ENCODE peak calls at places on chromosomes 12 and 14, in six cellular contexts. U is fibroblast of lung, B is brain microvascular endothelial cell, J is suprapubic skin, K is testis, E is Panc1. D is an unnamed sample.

GRCh38 chr12:131620946-131621681 is 89.8 kb upstream of the SFSWAP start:
- DNase-seq in K (peak; percentile 82), E (no peak), U (no peak), J (no peak), B (no peak), D (no peak)

GRCh38 chr14:34888186-34888585 is 13.0 kb upstream of the BAZ1A start:
- DNase-seq in K (no peak), B (no peak), E (no peak), J (no peak), U (no peak), D (no peak)

GRCh38 chr12:56387152-56387551 is 24.5 kb upstream of the APOF start:
- DNase-seq in U (peak; percentile 32), J (no peak), E (no peak), K (no peak), B (peak; percentile 14), D (peak; percentile 30)

GRCh38 chr14:56328021-56328420 is 209.8 kb downstream of the PELI2 start:
- DNase-seq in E (no peak), U (no peak), B (no peak), K (no peak), J (no peak), D (no peak)

GRCh38 chr12:24901975-24902461 is 46.9 kb downstream of the BCAT1 start:
- DNase-seq in E (no peak), U (peak; percentile 56), B (peak; percentile 46), K (peak; percentile 49), J (no peak), D (no peak)

GRCh38 chr12:55816876-55817351 is 610 bp downstream of the SARNP start:
- DNase-seq in U (no peak), J (no peak), B (peak; percentile 20), E (no peak), K (no peak), D (peak; percentile 29)

GRCh38 chr12:6697584-6698351 is 2.8 kb downstream of the PIANP start:
- DNase-seq in J (no peak), E (no peak), U (peak; percentile 40), B (peak; percentile 52), K (peak; percentile 58), D (peak; percentile 66)

GRCh38 chr12:130826151-130826801 is 12.8 kb downstream of the STX2 start:
- DNase-seq in K (peak; percentile 61), B (peak; percentile 61), J (peak; percentile 75), E (no peak), U (peak; percentile 38), D (peak; percentile 73)

GRCh38 chr14:96519970-96520369 is 17.8 kb downstream of the PAPOLA start:
- DNase-seq in K (peak; percentile 14), J (no peak), E (no peak), B (no peak), U (no peak), D (no peak)

GRCh38 chr12:80154261-80154660 is 54.9 kb downstream of the OTOGL start:
- DNase-seq in U (peak; percentile 39), B (no peak), E (no peak), J (no peak), K (no peak), D (no peak)

GRCh38 chr12:4147051-4147481 is 126.5 kb upstream of the CCND2 start:
- DNase-seq in J (no peak), K (no peak), E (no peak), U (no peak), B (no peak), D (no peak)

GRCh38 chr12:49932746-49933145 is 17.8 kb upstream of the AQP2 start:
- DNase-seq in B (no peak), U (no peak), E (no peak), K (no peak), J (no peak), D (no peak)

GRCh38 chr12:85626031-85626781 is 210.0 kb downstream of the RASSF9 start:
- DNase-seq in K (no peak), E (no peak), J (no peak), B (peak; percentile 64), U (peak; percentile 89), D (peak; percentile 92)

GRCh38 chr12:7542813-7543212 is 39.2 kb upstream of the CD163 start:
- DNase-seq in J (no peak), E (no peak), B (peak; percentile 3), K (no peak), U (no peak), D (no peak)

GRCh38 chr12:58750484-58750883 is 169.8 kb downstream of the LRIG3 start:
- DNase-seq in U (peak; percentile 96), E (no peak), J (no peak), B (peak; percentile 82), K (no peak), D (peak; percentile 50)

GRCh38 chr12:76740501-76740900 is 23.4 kb upstream of the ZDHHC17 start:
- DNase-seq in U (no peak), K (no peak), E (no peak), J (no peak), B (no peak), D (no peak)

GRCh38 chr14:80987235-80988032 is 32.0 kb downstream of the TSHR start:
- DNase-seq in K (peak; percentile 84), U (peak; percentile 51), E (peak; percentile 55), J (no peak), B (peak; percentile 59), D (peak; percentile 71)

GRCh38 chr12:105417732-105418131 is 87.2 kb downstream of the C12orf75 start:
- DNase-seq in J (no peak), B (no peak), E (no peak), U (no peak), K (no peak), D (no peak)

GRCh38 chr12:131217024-131217586 is 263.4 kb downstream of the ADGRD1 start:
- DNase-seq in J (no peak), K (no peak), U (no peak), B (no peak), E (no peak), D (no peak)

GRCh38 chr12:1630081-1630826 is 1.2 kb downstream of the WNT5B start:
- DNase-seq in B (no peak), J (no peak), U (no peak), K (peak; percentile 60), E (no peak), D (peak; percentile 45)

GRCh38 chr12:131711551-131712205 is 788 bp downstream of the SFSWAP start:
- DNase-seq in B (no peak), E (no peak), J (no peak), K (no peak), U (no peak), D (no peak)

GRCh38 chr12:3227076-3227975 is 150.1 kb downstream of the TSPAN9 start:
- DNase-seq in E (no peak), K (no peak), B (no peak), U (no peak), J (no peak), D (no peak)

GRCh38 chr12:58249610-58250009 is 308.2 kb downstream of the ATP23 start:
- DNase-seq in E (no peak), U (peak; percentile 42), B (peak; percentile 6), K (no peak), J (no peak), D (no peak)

GRCh38 chr12:57340104-57340503 is 89.1 kb upstream of the STAC3 start:
- DNase-seq in B (peak; percentile 79), K (peak; percentile 89), U (peak; percentile 84), E (no peak), J (no peak), D (peak; percentile 93)

GRCh38 chr14:52043690-52044089 is 25.2 kb downstream of the NID2 start:
- DNase-seq in U (no peak), B (peak; percentile 37), E (no peak), J (no peak), K (peak; percentile 43), D (no peak)
- H3K27ac ChIP-seq in U (no peak overlapping the region), B (no peak overlapping the region), E (no peak overlapping the region), J (no peak overlapping the region), K (no peak overlapping the region), D (no peak overlapping the region)

DNA sequence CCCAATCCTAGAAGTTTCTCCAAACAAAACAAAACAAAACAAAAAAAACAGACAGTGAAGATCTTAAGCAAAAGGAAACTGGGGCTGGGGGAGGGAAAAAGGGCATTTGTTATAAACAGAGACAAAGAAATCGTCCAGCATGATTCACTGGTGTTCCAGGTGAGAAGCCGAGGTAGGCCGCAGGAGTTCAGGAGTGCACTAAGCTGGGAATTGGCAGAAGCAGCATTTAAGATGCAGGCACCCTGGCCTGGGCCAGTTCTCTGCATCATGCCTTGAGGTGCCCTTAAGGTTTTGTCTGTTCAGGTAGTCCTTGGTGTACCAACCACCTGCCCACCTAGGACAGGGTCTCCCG is 11.2 kb downstream of the TBX3 start:
- DNase-seq in E (no peak), J (no peak), B (no peak), U (no peak), K (no peak), D (no peak)
- H3K27ac ChIP-seq in E (no peak overlapping the region), J (peak overlapping the region; percentile 34), B (no peak overlapping the region), U (peak overlapping the region; percentile 95), K (no peak overlapping the region), D (no peak overlapping the region)

DNA sequence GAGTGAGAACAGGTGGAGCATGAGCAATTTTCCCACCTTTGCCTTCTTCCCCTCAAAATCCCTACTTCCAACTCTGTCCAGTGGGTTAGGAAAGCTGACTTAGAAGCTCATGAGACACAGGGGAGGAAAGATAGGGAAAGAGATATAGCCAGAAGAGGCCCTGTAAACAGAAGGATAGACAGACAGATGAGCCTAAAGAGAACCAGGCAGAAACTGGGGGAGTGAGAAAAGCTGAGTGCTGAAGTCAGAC is 5.0 kb downstream of the AJUBA start:
- DNase-seq in E (no peak), B (no peak), K (no peak), J (no peak), U (no peak), D (no peak)
- H3K27ac ChIP-seq in E (peak overlapping the region; percentile 89), B (no peak overlapping the region), K (no peak overlapping the region), J (peak overlapping the region; percentile 86), U (peak overlapping the region; percentile 66), D (peak overlapping the region; percentile 82)

GRCh38 chr12:114683709-114684097 is 272 bp downstream of the TBX3 start:
- DNase-seq in K (no peak), B (no peak), J (no peak), U (no peak), E (no peak), D (no peak)

GRCh38 chr12:114680498-114681148 is 3.4 kb downstream of the TBX3 start:
- DNase-seq in B (no peak), U (no peak), J (no peak), K (no peak), E (no peak), D (no peak)

GRCh38 chr12:114682920-114683708 is 861 bp downstream of the TBX3 start:
- DNase-seq in U (no peak), B (no peak), J (no peak), E (no peak), K (peak; percentile 66), D (peak; percentile 23)

GRCh38 chr12:114681149-114681849 is 2.7 kb downstream of the TBX3 start:
- DNase-seq in U (peak; percentile 67), E (no peak), K (no peak), B (no peak), J (no peak), D (no peak)

DNA sequence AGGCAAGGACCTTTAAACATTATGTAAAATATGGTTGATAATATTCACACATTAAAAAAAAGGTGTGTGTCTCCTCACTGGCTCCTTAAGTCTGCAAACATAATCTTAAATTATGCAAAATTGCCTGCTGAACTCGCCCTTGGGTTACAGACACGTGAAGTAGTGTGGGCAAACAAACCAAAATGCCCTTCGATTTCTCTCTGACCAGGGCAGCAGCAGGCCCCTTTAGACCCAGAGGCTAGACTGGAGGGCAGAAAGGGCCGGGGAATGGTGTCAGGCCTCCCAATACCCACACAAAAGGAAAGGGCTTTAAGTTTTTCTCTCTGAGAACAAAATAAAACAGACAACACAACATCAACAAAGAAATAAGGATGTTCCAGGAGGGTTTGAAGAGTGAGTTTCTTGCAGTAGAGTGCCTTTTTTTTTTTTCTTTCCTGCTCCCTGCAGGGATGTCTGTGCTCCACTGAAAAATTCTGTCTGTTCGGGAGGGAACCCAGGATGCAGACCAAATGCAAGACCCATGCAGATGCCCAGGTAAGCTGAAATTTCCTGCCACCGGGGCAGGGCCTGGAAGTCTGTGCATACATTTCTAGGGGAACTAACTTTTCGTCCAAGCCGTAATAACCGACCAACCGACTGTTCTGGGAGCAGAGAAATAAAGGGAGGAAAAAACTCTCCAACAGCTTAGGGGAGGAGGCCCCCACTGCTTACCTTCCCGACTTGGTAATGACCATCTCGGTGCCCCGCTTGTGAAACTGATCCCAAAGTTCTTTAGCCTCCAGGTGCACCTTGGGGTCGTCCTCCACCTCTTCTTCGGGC is 1.7 kb downstream of the TBX3 start:
- DNase-seq in B (no peak), U (no peak), E (no peak), J (no peak), K (no peak), D (no peak)
- H3K27ac ChIP-seq in B (no peak overlapping the region), U (peak overlapping the region; percentile 95), E (peak overlapping the region; percentile 11), J (peak overlapping the region; percentile 94), K (peak overlapping the region; percentile 92), D (no peak overlapping the region)

D was measured in A673.